ENCODE peak calls at places on chromosomes 6 and 20, in six cellular contexts. B is foreskin fibroblast; Z is endothelial cell; D is GM13976; Q is CD8-positive, alpha-beta T cell; A is glutamatergic neuron. J is an unnamed sample.

GRCh38 chr6:32854376-32855178 is 585 bp downstream of the PSMB9 start:
- DNase-seq in A (no peak), D (peak; percentile 67), B (peak; percentile 55), Q (no peak), Z (no peak), J (no peak)

GRCh38 chr6:79498842-79499241 is 38.4 kb downstream of the LCA5 start:
- DNase-seq in B (no peak), A (no peak), Z (no peak), Q (no peak), D (no peak), J (no peak)

GRCh38 chr6:10355115-10355702 is 59.7 kb downstream of the TFAP2A start:
- DNase-seq in Q (no peak), B (no peak), A (no peak), Z (no peak), D (peak; percentile 73), J (no peak)

GRCh38 chr6:20708367-20709124 is 174.3 kb downstream of the CDKAL1 start:
- DNase-seq in A (no peak), Q (no peak), Z (no peak), B (no peak), D (peak; percentile 31), J (no peak)

GRCh38 chr6:85498596-85499258 is 48.8 kb downstream of the NT5E start:
- DNase-seq in D (no peak), A (no peak), Z (no peak), Q (no peak), B (peak; percentile 55), J (no peak)

GRCh38 chr6:163438940-163439335 is 24.4 kb downstream of the QKI start:
- DNase-seq in D (no peak), Q (no peak), B (no peak), Z (no peak), A (peak; percentile 22), J (no peak)

GRCh38 chr6:97822632-97823031 is 539.6 kb upstream of the MMS22L start:
- DNase-seq in Q (no peak), B (no peak), Z (no peak), A (no peak), D (no peak), J (no peak)

GRCh38 chr20:6599876-6600275 is 167.6 kb upstream of the BMP2 start:
- DNase-seq in Z (no peak), Q (no peak), D (no peak), A (no peak), B (peak; percentile 12), J (no peak)

GRCh38 chr6:44030812-44031454 is 96.3 kb downstream of the MRPL14 start:
- DNase-seq in B (no peak), A (no peak), D (no peak), Q (no peak), Z (no peak), J (no peak)

GRCh38 chr6:26233608-26234420 is 131.2 kb upstream of the BTN3A2 start:
- DNase-seq in Q (peak; percentile 50), D (peak; percentile 63), A (no peak), B (peak; percentile 80), Z (no peak), J (no peak)

GRCh38 chr20:36951977-36952738 is 650 bp upstream of the SAMHD1 start:
- DNase-seq in A (no peak), B (no peak), D (no peak), Q (no peak), Z (no peak), J (no peak)

GRCh38 chr20:44324343-44324742 is 12.5 kb upstream of the R3HDML start:
- DNase-seq in Z (no peak), B (no peak), Q (no peak), A (peak; percentile 64), D (no peak), J (no peak)

GRCh38 chr20:38537176-38537575 is 43.8 kb upstream of the ADIG start:
- DNase-seq in D (no peak), Z (no peak), B (no peak), Q (no peak), A (no peak), J (no peak)

GRCh38 chr6:106444777-106445507 is 84.4 kb downstream of the CRYBG1 start:
- DNase-seq in Q (no peak), A (no peak), B (peak; percentile 76), Z (peak; percentile 36), D (peak; percentile 69), J (no peak)

GRCh38 chr6:43856005-43856765 is 86.2 kb downstream of the VEGFA start:
- DNase-seq in D (no peak), Q (no peak), Z (peak; percentile 52), B (peak; percentile 32), A (no peak), J (peak; percentile 43)

GRCh38 chr6:44219053-44219814 is 2.5 kb downstream of the MYMX start:
- DNase-seq in B (peak; percentile 75), A (peak; percentile 84), D (peak; percentile 90), Z (peak; percentile 88), Q (no peak), J (peak; percentile 59)

GRCh38 chr20:37776049-37776448 is 82.2 kb downstream of the CTNNBL1 start:
- DNase-seq in Z (no peak), B (no peak), D (no peak), A (no peak), Q (no peak), J (no peak)

GRCh38 chr20:24018796-24019195 is 30.2 kb upstream of the GGTLC1 start:
- DNase-seq in B (no peak), A (no peak), D (no peak), Z (no peak), Q (no peak), J (no peak)

GRCh38 chr6:21769405-21769851 is 175.9 kb downstream of the SOX4 start:
- DNase-seq in D (no peak), Z (no peak), Q (no peak), B (peak; percentile 82), A (no peak), J (no peak)

GRCh38 chr20:52083627-52084232 is 107.8 kb downstream of the ZFP64 start:
- DNase-seq in Z (peak; percentile 60), Q (no peak), B (peak; percentile 85), A (peak; percentile 60), D (peak; percentile 61), J (peak; percentile 38)

GRCh38 chr6:41100871-41101287 is 28.1 kb downstream of the NFYA start:
- DNase-seq in Z (peak; percentile 85), B (no peak), D (no peak), A (peak; percentile 83), Q (peak; percentile 2), J (no peak)

GRCh38 chr6:131206463-131207251 is 71.4 kb downstream of the AKAP7 start:
- DNase-seq in D (no peak), A (no peak), Q (no peak), B (no peak), Z (no peak), J (no peak)

DNA sequence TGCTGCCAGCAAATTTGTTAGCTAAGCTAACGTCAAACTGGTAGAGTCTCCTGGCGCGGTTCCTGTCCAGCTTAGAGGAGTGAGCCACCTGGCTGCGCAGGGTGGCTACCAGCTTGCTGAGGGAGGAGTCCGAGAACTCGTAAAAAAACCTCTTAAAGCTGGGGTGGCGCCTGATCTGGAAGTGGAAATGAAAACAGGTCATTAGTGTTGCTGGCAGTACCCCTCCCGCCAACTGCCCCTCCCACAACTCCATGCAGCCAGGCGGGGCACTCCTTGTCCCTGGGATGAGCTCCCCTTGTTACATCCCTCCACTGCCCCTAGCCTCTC is 17.3 kb downstream of the BNIP5 start:
- DNase-seq in Z (no peak), A (no peak), B (no peak), D (no peak), Q (no peak), J (no peak)
- TF ChIP-seq CTCF in Z (no peak), A (no peak), B (no peak), D (no peak), Q (no peak), J (no peak)

DNA sequence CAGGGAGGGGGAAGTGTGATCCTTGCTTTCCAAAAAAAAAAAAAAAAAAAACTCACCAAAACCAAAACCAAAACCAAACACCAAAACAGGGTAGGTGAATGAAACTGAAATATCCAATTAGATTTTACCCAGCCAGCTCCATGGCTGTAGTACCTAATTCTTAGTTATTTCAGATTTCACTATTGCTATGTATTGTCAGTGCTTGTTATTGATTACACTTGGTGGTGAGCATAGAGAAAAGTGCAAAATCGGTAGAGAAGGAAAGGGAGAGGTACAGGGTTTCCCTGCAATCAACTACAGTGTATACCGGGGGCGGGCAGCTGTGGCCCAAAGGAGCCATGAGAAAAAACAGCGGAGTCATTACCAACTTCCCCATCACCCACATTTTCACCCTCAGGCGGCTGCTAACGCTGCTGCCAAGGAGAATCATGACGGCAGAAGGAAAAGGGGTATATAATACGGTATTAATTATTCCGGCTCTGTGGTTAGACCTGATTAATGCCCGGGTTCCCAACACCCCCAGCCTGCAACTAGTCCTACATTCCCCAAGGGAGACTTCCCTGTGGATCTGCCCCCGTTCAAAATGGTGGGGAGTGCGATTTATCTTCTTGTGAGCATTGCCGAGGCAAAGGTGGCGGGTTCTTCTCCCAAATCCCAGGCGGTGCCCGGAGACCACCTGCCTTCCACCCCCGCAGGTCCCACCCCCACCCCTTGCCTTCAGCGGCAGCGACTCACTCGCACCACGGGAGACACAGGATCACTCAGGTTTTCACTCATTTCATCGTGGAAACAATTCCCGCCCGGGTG is at the start of gene C6orf62:
- DNase-seq in Z (peak; percentile 8), Q (peak; percentile 12), A (peak; percentile 36), B (peak; percentile 58), D (peak; percentile 44), J (no peak)
- TF ChIP-seq CTCF in Z (no peak), Q (no peak), A (no peak), B (no peak), D (no peak), J (no peak)

GRCh38 chr6:142013286-142013685 is 119.4 kb upstream of the GJE1 start:
- DNase-seq in Z (no peak), Q (no peak), D (no peak), B (peak; percentile 88), A (no peak), J (no peak)

GRCh38 chr6:142015011-142015410 is 117.7 kb upstream of the GJE1 start:
- DNase-seq in A (no peak), B (no peak), Q (no peak), D (no peak), Z (no peak), J (no peak)

GRCh38 chr6:142011775-142012174 is 121.0 kb upstream of the GJE1 start:
- DNase-seq in D (no peak), A (no peak), Q (no peak), Z (no peak), B (no peak), J (no peak)

GRCh38 chr6:142013875-142014495 is 118.7 kb upstream of the GJE1 start:
- DNase-seq in Q (no peak), B (peak; percentile 24), Z (no peak), A (no peak), D (no peak), J (no peak)

GRCh38 chr6:142014515-142014914 is 118.2 kb upstream of the GJE1 start:
- DNase-seq in Z (peak; percentile 15), B (peak; percentile 96), A (no peak), D (no peak), Q (no peak), J (no peak)
- TF ChIP-seq CTCF in Z (no peak), B (no peak), A (no peak), D (no peak), Q (no peak), J (no peak)

DNA sequence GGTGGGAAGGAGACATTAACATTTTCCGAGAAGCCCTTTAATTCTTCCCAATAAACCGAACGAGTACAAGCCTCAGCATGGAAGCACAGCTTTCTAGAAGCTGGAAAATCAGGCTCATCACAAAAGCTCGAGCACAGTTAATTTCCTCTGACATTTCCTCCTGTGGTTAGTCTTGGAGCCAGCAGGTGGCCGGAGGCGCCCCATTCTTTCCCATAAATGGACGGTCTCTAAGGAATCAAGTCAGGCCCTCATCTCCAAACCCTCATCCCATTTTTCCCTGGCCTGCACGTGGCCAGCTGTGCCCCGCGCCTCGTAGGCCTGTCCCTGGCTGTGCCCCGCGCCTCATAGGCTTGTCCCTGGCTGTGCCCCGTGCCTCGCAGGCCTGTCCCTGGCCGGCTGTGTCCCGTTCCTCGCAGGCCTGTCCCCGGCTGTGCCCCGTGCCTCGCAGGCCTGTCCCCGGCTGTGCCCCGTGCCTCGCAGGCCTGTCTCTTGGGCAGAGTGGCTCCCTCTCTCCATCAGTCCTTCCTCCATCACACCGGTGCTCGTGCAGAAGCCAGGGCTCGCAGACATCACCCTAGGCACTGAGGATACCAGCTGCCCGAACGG is 19.7 kb upstream of the NTSR1 start:
- DNase-seq in B (peak; percentile 39), D (no peak), A (no peak), Z (no peak), Q (no peak), J (no peak)
- TF ChIP-seq CTCF in B (peak; percentile 16), D (no peak), A (peak; percentile 26), Z (peak; percentile 19), Q (no peak), J (peak; percentile 29)

J was measured in progenitor cell of endocrine pancreas.